ENCODE peak calls at places on chromosomes 12 and 14, in nine cellular contexts. U, D, O, L, S, Z, K, E and X are unnamed samples.

GRCh38 chr12:41795910-41796309 is 348.8 kb downstream of the GXYLT1 start:
- DNase-seq in U (peak), D (no peak), O (no peak), L (no peak), S (no peak), Z (no peak), K (no peak), E (no peak), X (peak)

GRCh38 chr12:114879354-114879753 is 195.4 kb upstream of the TBX3 start:
- DNase-seq in U (no peak), D (no peak), O (no peak), L (no peak), S (no peak), Z (no peak), K (no peak), E (no peak), X (no peak)

GRCh38 chr14:31229638-31230229 is 22.1 kb upstream of the HECTD1 start:
- DNase-seq in U (peak), D (peak), O (no peak), L (no peak), S (no peak), Z (peak), K (no peak), E (no peak), X (peak)

GRCh38 chr12:104873374-104873773 is 84.7 kb downstream of the SLC41A2 start:
- DNase-seq in U (no peak), D (no peak), O (no peak), L (no peak), S (no peak), Z (no peak), K (no peak), E (no peak), X (no peak)

GRCh38 chr12:116385486-116386217 is 108.2 kb upstream of the MED13L start:
- DNase-seq in U (no peak), D (no peak), O (no peak), L (no peak), S (no peak), Z (no peak), K (no peak), E (no peak), X (no peak)

GRCh38 chr12:76595056-76595455 is 35.5 kb upstream of the OSBPL8 start:
- DNase-seq in U (no peak), D (no peak), O (no peak), L (no peak), S (no peak), Z (no peak), K (no peak), E (no peak), X (no peak)

GRCh38 chr14:20477211-20477876 is 8.1 kb downstream of the PNP start:
- DNase-seq in U (peak), D (no peak), O (peak), L (no peak), S (no peak), Z (peak), K (no peak), E (no peak), X (no peak)

GRCh38 chr12:13367973-13368372 is 171.4 kb downstream of the EMP1 start:
- DNase-seq in U (no peak), D (no peak), O (no peak), L (no peak), S (peak), Z (no peak), K (no peak), E (no peak), X (no peak)

GRCh38 chr14:90556050-90556477 is 159.2 kb downstream of the CALM1 start:
- DNase-seq in U (no peak), D (no peak), O (no peak), L (no peak), S (no peak), Z (no peak), K (no peak), E (no peak), X (no peak)